ENCODE peak calls at places on chromosomes 4 and X, in five cellular contexts. N is natural killer cell, W is hepatocyte, A is IMR-90, U is Calu3. R is an unnamed sample.

GRCh38 chr4:183333983-183334382 is 11.8 kb upstream of the CLDN24 start:
- DNase-seq in N (no peak), W (peak), A (peak), U (peak), R (no peak)

GRCh38 chrX:25049347-25049746 is 33.6 kb upstream of the ARX start:
- DNase-seq in N (no peak), W (peak), A (no peak), U (peak), R (no peak)

GRCh38 chr4:71713611-71714203 is 70.2 kb downstream of the GC start:
- DNase-seq in N (no peak), W (peak), A (peak), U (no peak), R (no peak)

GRCh38 chr4:141636077-141636770 is at the start of gene IL15:
- DNase-seq in N (peak), W (peak), A (peak), U (peak), R (peak)

GRCh38 chr4:157357887-157358286 is 137.4 kb downstream of the GRIA2 start:
- DNase-seq in N (no peak), W (no peak), A (no peak), U (no peak), R (no peak)

GRCh38 chrX:44903107-44903506 is 30.1 kb downstream of the KDM6A start:
- DNase-seq in N (no peak), W (no peak), A (peak), U (no peak), R (no peak)

GRCh38 chr4:5812506-5813229 is 80.2 kb downstream of the CRMP1 start:
- DNase-seq in N (no peak), W (peak), A (peak), U (peak), R (peak)

GRCh38 chr4:145580906-145581305 is 38.3 kb upstream of the MMAA start:
- DNase-seq in N (no peak), W (no peak), A (no peak), U (no peak), R (no peak)

DNA sequence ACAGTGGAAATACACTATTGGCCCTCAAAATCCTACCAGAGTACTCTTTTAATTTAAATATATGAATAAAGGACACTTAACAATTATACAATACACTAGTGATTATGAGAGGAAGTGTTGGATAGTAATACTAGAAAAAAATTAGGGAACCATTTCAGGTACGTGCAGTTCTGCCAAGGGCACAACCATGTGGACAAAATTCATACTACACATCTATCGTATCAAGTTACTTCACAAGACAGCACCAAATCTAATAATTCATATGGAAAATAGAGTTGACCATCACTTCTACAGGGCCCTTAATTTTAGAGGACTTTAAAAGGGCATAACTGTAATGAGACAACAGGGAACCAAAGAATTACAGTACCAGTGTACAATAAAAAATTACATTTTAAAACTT is 69.2 kb upstream of the ZCCHC13 start:
- DNase-seq in N (no peak), W (no peak), A (no peak), U (no peak), R (no peak)
- TF ChIP-seq CTCF in N (no peak), W (no peak), A (no peak), U (no peak), R (peak)

GRCh38 chr4:54971474-54971950 is 153.9 kb downstream of the KDR start:
- DNase-seq in N (no peak), W (peak), A (peak), U (peak), R (no peak)
- TF ChIP-seq CTCF in N (peak), W (peak), A (peak), U (peak), R (peak)

GRCh38 chrX:132292753-132293152 is 73.5 kb upstream of the RAP2C start:
- DNase-seq in N (no peak), W (peak), A (peak), U (peak), R (peak)

GRCh38 chrX:132294776-132295495 is 75.7 kb upstream of the RAP2C start:
- DNase-seq in N (no peak), W (no peak), A (no peak), U (no peak), R (no peak)

GRCh38 chrX:132294192-132294591 is 74.9 kb upstream of the RAP2C start:
- DNase-seq in N (no peak), W (no peak), A (no peak), U (no peak), R (no peak)
- TF ChIP-seq CTCF in N (no peak), W (no peak), A (no peak), U (no peak), R (no peak)

GRCh38 chrX:18934708-18935107 is 49.2 kb downstream of the PHKA2 start:
- DNase-seq in N (no peak), W (no peak), A (no peak), U (no peak), R (no peak)
- TF ChIP-seq CTCF in N (no peak), W (no peak), A (no peak), U (no peak), R (no peak)

GRCh38 chrX:46380148-46380752 is 165.0 kb downstream of the ZNF674 start:
- DNase-seq in N (no peak), W (no peak), A (no peak), U (no peak), R (no peak)

GRCh38 chrX:46375831-46376230 is 169.4 kb downstream of the ZNF674 start:
- DNase-seq in N (no peak), W (no peak), A (no peak), U (no peak), R (no peak)

GRCh38 chrX:46374371-46374770 is 170.8 kb downstream of the ZNF674 start:
- DNase-seq in N (no peak), W (no peak), A (no peak), U (no peak), R (no peak)

GRCh38 chrX:46381630-46382029 is 163.6 kb downstream of the ZNF674 start:
- DNase-seq in N (no peak), W (peak), A (peak), U (peak), R (peak)

GRCh38 chrX:46376246-46376885 is 168.9 kb downstream of the ZNF674 start:
- DNase-seq in N (no peak), W (peak), A (peak), U (peak), R (no peak)
- TF ChIP-seq CTCF in N (no peak), W (peak), A (peak), U (peak), R (no peak)

GRCh38 chr4:118682928-118683327 is 2.3 kb upstream of the METTL14 start:
- DNase-seq in N (no peak), W (peak), A (peak), U (peak), R (peak)
- TF ChIP-seq CTCF in N (peak), W (peak), A (peak), U (peak), R (peak)

GRCh38 chr4:38025665-38026064 is 65.5 kb downstream of the PTTG2 start:
- DNase-seq in N (no peak), W (no peak), A (no peak), U (no peak), R (no peak)

GRCh38 chr4:38023347-38024202 is 63.4 kb downstream of the PTTG2 start:
- DNase-seq in N (no peak), W (no peak), A (no peak), U (no peak), R (no peak)

GRCh38 chr4:38024203-38024504 is 64.0 kb downstream of the PTTG2 start:
- DNase-seq in N (no peak), W (no peak), A (no peak), U (no peak), R (peak)

GRCh38 chr4:38020386-38020785 is 60.2 kb downstream of the PTTG2 start:
- DNase-seq in N (no peak), W (no peak), A (no peak), U (no peak), R (no peak)

DNA sequence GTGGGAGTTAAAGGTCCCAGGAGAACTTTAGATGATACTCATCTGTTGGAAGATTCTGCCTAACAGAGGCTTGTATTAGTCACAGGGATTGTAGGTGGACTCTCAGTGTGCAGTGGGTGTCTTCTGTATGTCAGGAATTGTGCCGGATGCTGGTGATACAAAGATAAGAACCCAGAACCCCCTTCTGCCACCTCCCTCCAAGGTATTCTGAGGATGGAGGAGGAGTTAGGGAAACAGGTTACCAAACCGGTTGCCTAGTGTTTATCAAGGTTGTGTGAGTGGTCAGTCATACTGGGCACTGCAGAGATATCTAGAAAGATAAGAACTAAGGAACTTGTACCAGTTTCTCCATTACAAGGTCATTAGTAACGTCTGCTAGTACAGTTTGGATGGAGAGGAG is 61.6 kb downstream of the PTTG2 start:
- DNase-seq in N (no peak), W (no peak), A (no peak), U (no peak), R (no peak)
- TF ChIP-seq CTCF in N (no peak), W (no peak), A (no peak), U (no peak), R (no peak)

DNA sequence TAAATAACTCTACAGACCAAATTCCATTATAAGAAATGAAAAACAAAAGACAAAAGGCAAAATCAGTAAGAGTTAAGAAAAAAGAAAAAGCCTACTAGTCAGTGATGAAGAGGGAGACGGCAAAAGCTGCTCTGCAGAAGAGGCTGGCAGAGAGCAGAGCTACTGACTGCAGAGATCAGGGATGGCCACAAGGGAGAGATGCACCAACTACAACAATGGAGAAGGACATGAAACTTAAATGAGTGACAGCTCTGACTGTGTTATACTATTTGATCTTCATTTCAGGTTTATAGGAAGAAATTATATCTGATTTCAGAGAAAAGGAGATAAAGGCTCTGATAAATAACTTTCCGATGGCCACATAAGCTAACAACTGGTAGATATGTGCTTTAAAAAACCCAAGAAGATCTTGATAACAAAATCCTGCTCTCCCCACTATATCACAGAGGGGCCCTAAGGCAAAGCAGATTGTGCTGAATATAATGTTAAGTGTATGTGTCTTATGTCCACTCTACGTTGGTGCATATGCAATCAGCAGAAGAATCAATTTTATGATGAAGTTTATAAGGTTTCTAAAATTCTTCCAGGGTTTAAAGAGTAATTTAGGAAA is 58.4 kb upstream of the COX18 start:
- DNase-seq in N (no peak), W (peak), A (peak), U (peak), R (peak)
- TF ChIP-seq CTCF in N (peak), W (peak), A (peak), U (no peak), R (peak)

GRCh38 chrX:107429090-107429489 is 20.4 kb upstream of the FRMPD3 start:
- DNase-seq in N (no peak), W (no peak), A (peak), U (peak), R (peak)
- TF ChIP-seq CTCF in N (peak), W (peak), A (no peak), U (peak), R (peak)

GRCh38 chrX:20001615-20002014 is 10.8 kb upstream of the BCLAF3 start:
- DNase-seq in N (no peak), W (no peak), A (no peak), U (no peak), R (no peak)
- TF ChIP-seq CTCF in N (no peak), W (no peak), A (no peak), U (no peak), R (no peak)